ENCODE peak calls at places on chromosomes 13 and 19, in eight cellular contexts. J, F, B, X, P, A, Y and U are unnamed samples.

GRCh38 chr13:107518780-107519179 is 696.6 kb downstream of the LIG4 start:
- DNase-seq in J (no peak), F (no peak), B (no peak), X (peak; percentile 0), P (no peak), A (no peak), Y (no peak), U (no peak)

GRCh38 chr19:41588497-41589209 is 12.7 kb downstream of the CEACAM21 start:
- DNase-seq in J (no peak), F (peak; percentile 9), B (peak; percentile 16), X (no peak), P (peak; percentile 47), A (peak; percentile 38), Y (no peak), U (no peak)

GRCh38 chr13:24923305-24923640 is 159.3 kb downstream of the RNF17 start:
- DNase-seq in J (no peak), F (peak; percentile 77), B (peak; percentile 83), X (no peak), P (no peak), A (no peak), Y (no peak), U (no peak)

GRCh38 chr19:16749326-16749725 is 29.7 kb downstream of the NWD1 start:
- DNase-seq in J (no peak), F (no peak), B (no peak), X (no peak), P (no peak), A (no peak), Y (no peak), U (no peak)

GRCh38 chr19:42306646-42307045 is 4.2 kb upstream of the PAFAH1B3 start:
- DNase-seq in J (no peak), F (no peak), B (no peak), X (no peak), P (no peak), A (peak; percentile 46), Y (no peak), U (no peak)

GRCh38 chr13:60134376-60134775 is 29.4 kb downstream of the DIAPH3 start:
- DNase-seq in J (no peak), F (no peak), B (peak; percentile 32), X (no peak), P (no peak), A (peak; percentile 79), Y (no peak), U (no peak)

GRCh38 chr13:94009696-94010095 is 469.8 kb downstream of the DCT start:
- DNase-seq in J (no peak), F (no peak), B (peak; percentile 69), X (no peak), P (no peak), A (no peak), Y (no peak), U (no peak)

GRCh38 chr19:42038675-42039074 is 31.3 kb downstream of the GRIK5 start:
- DNase-seq in J (peak; percentile 59), F (no peak), B (peak; percentile 13), X (no peak), P (no peak), A (no peak), Y (no peak), U (peak; percentile 82)

GRCh38 chr19:33293255-33294057 is 8.9 kb downstream of the CEBPA start:
- DNase-seq in J (no peak), F (peak; percentile 51), B (peak; percentile 79), X (peak; percentile 80), P (no peak), A (no peak), Y (no peak), U (peak; percentile 59)

GRCh38 chr19:58577581-58578429 is 4.7 kb upstream of the MZF1 start:
- DNase-seq in J (no peak), F (no peak), B (no peak), X (no peak), P (no peak), A (no peak), Y (no peak), U (no peak)

GRCh38 chr13:34772206-34772605 is 169.9 kb upstream of the NBEA start:
- DNase-seq in J (no peak), F (no peak), B (no peak), X (no peak), P (no peak), A (peak; percentile 53), Y (no peak), U (no peak)

GRCh38 chr13:114025432-114026127 is 51.7 kb upstream of the C13orf46 start:
- DNase-seq in J (peak; percentile 26), F (no peak), B (peak; percentile 75), X (no peak), P (no peak), A (no peak), Y (no peak), U (no peak)

GRCh38 chr19:6738726-6739389 is 622 bp upstream of the TRIP10 start:
- DNase-seq in J (peak; percentile 62), F (no peak), B (no peak), X (no peak), P (peak; percentile 63), A (peak; percentile 98), Y (peak; percentile 57), U (peak; percentile 59)

GRCh38 chr19:31810536-31811109 is 461.4 kb upstream of the TSHZ3 start:
- DNase-seq in J (no peak), F (no peak), B (no peak), X (no peak), P (no peak), A (no peak), Y (no peak), U (no peak)

GRCh38 chr13:113616991-113617749 is 32.6 kb downstream of the TFDP1 start:
- DNase-seq in J (no peak), F (peak; percentile 85), B (no peak), X (peak; percentile 35), P (no peak), A (peak; percentile 72), Y (no peak), U (no peak)

GRCh38 chr13:48493851-48494250 is 39.0 kb downstream of the RCBTB2 start:
- DNase-seq in J (no peak), F (peak; percentile 28), B (peak; percentile 74), X (no peak), P (no peak), A (no peak), Y (no peak), U (no peak)

GRCh38 chr13:48497669-48498068 is 35.2 kb downstream of the RCBTB2 start:
- DNase-seq in J (no peak), F (no peak), B (no peak), X (no peak), P (no peak), A (no peak), Y (no peak), U (no peak)

GRCh38 chr13:48496271-48496670 is 36.6 kb downstream of the RCBTB2 start:
- DNase-seq in J (no peak), F (no peak), B (no peak), X (no peak), P (no peak), A (no peak), Y (no peak), U (no peak)

GRCh38 chr13:48494874-48495273 is 38.0 kb downstream of the RCBTB2 start:
- DNase-seq in J (no peak), F (no peak), B (no peak), X (no peak), P (no peak), A (no peak), Y (no peak), U (no peak)

GRCh38 chr13:48496796-48497195 is 36.1 kb downstream of the RCBTB2 start:
- DNase-seq in J (no peak), F (no peak), B (no peak), X (no peak), P (no peak), A (no peak), Y (no peak), U (no peak)
- H3K4me3 ChIP-seq in J (no peak overlapping the region), F (no peak overlapping the region), B (no peak overlapping the region), X (no peak overlapping the region), P (no peak overlapping the region), A (no peak overlapping the region), Y (no peak overlapping the region), U (no peak overlapping the region)

DNA sequence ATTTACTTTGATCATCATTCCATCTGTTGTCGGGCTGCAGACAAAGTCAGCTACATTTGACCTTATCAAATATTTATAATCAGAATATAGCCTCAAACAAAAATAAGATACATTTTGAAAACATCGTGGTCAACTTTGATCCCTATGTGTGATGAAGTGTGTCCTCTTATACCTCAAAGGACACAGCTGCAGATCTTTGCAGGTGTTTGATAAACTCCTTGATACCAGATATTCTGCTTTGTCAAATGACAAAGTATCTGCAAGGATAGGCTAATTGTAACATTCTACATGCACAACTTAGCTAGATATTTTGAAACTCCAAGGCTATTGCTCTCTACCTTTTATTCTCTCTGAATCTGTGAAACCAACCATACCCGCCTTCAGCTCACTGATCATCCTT is 44.0 kb downstream of the PHF11 start:
- DNase-seq in J (no peak), F (no peak), B (no peak), X (no peak), P (no peak), A (no peak), Y (no peak), U (no peak)
- H3K4me3 ChIP-seq in J (no peak overlapping the region), F (no peak overlapping the region), B (no peak overlapping the region), X (no peak overlapping the region), P (no peak overlapping the region), A (no peak overlapping the region), Y (no peak overlapping the region), U (no peak overlapping the region)

GRCh38 chr13:40192516-40193257 is 473.8 kb downstream of the FOXO1 start:
- DNase-seq in J (no peak), F (no peak), B (peak; percentile 18), X (no peak), P (no peak), A (no peak), Y (peak; percentile 48), U (no peak)

GRCh38 chr13:40191186-40191980 is 475.1 kb downstream of the FOXO1 start:
- DNase-seq in J (no peak), F (no peak), B (no peak), X (no peak), P (no peak), A (no peak), Y (no peak), U (no peak)

GRCh38 chr13:40189885-40190655 is 476.4 kb downstream of the FOXO1 start:
- DNase-seq in J (no peak), F (no peak), B (no peak), X (no peak), P (no peak), A (peak; percentile 36), Y (no peak), U (no peak)

GRCh38 chr13:40189426-40189825 is 477.0 kb downstream of the FOXO1 start:
- DNase-seq in J (no peak), F (no peak), B (no peak), X (no peak), P (no peak), A (no peak), Y (no peak), U (no peak)

DNA sequence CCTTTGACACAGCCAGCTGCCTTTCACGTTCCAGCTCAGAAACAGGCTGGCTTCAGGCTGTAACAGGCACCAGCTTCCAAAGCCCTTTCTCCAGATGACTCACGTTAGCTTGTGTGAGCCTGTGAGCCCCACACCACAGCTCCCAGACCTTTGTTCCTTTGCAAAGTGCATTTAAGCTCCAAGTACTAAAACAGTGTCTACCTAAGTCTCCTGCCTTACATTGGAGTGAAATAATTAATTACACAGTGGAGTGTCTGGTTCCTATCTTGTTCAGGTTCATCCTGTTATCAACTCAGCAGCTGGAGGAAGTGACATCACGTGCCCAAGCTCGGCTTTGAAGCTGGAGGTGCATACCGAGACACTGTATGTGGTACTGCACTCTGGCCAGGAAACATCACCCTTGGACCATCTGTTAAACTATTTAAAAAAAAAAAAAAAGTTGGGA is 475.8 kb downstream of the FOXO1 start:
- DNase-seq in J (no peak), F (peak; percentile 41), B (peak; percentile 57), X (no peak), P (no peak), A (peak; percentile 66), Y (peak; percentile 58), U (no peak)
- H3K4me3 ChIP-seq in J (no peak overlapping the region), F (no peak overlapping the region), B (no peak overlapping the region), X (no peak overlapping the region), P (no peak overlapping the region), A (no peak overlapping the region), Y (no peak overlapping the region), U (no peak overlapping the region)

GRCh38 chr19:496333-496634 is at the start of gene MADCAM1:
- DNase-seq in J (peak; percentile 6), F (no peak), B (no peak), X (no peak), P (no peak), A (no peak), Y (no peak), U (no peak)
- H3K4me3 ChIP-seq in J (no peak within 1 kb of the TSS), F (no peak within 1 kb of the TSS), B (no peak within 1 kb of the TSS), X (no peak within 1 kb of the TSS), P (no peak within 1 kb of the TSS), A (no peak within 1 kb of the TSS), Y (no peak within 1 kb of the TSS), U (no peak within 1 kb of the TSS)